ENCODE peak calls at places on chromosomes 5 and 9, in six cellular contexts. One of them, this sample, is unnamed.

GRCh38 chr5:150046031-150046430 is 40.3 kb downstream of the CSF1R start:
- DNase-seq in GM23248: no peak
- DNase-seq in pancreas: no peak
- DNase-seq in transverse colon: no peak
- DNase-seq in T follicular helper cell: no peak
- DNase-seq in NCI-H748 treated with DMSO at 0.1 percent for 48 hours: no peak
- DNase-seq in this sample: no peak

GRCh38 chr5:72383280-72384205 is 63.4 kb downstream of the PTCD2 start:
- DNase-seq in transverse colon: no peak
- DNase-seq in NCI-H748 treated with DMSO at 0.1 percent for 48 hours: no peak
- DNase-seq in pancreas: no peak
- DNase-seq in T follicular helper cell: no peak
- DNase-seq in GM23248: peak
- DNase-seq in this sample: no peak

GRCh38 chr9:92752812-92753404 is 11.7 kb downstream of the BICD2 start:
- DNase-seq in T follicular helper cell: no peak
- DNase-seq in GM23248: no peak
- DNase-seq in transverse colon: no peak
- DNase-seq in pancreas: no peak
- DNase-seq in NCI-H748 treated with DMSO at 0.1 percent for 48 hours: no peak
- DNase-seq in this sample: no peak

GRCh38 chr5:67792891-67793290 is 422.7 kb upstream of the PIK3R1 start:
- DNase-seq in T follicular helper cell: no peak
- DNase-seq in transverse colon: no peak
- DNase-seq in GM23248: peak
- DNase-seq in NCI-H748 treated with DMSO at 0.1 percent for 48 hours: peak
- DNase-seq in pancreas: no peak
- DNase-seq in this sample: no peak

GRCh38 chr5:175778951-175779475 is 92.4 kb upstream of the CPLX2 start:
- DNase-seq in transverse colon: no peak
- DNase-seq in NCI-H748 treated with DMSO at 0.1 percent for 48 hours: peak
- DNase-seq in pancreas: peak
- DNase-seq in GM23248: peak
- DNase-seq in T follicular helper cell: no peak
- DNase-seq in this sample: no peak

GRCh38 chr5:135243194-135244191 is 155.5 kb downstream of the MACROH2A1 start:
- DNase-seq in pancreas: no peak
- DNase-seq in GM23248: no peak
- DNase-seq in transverse colon: peak
- DNase-seq in NCI-H748 treated with DMSO at 0.1 percent for 48 hours: no peak
- DNase-seq in T follicular helper cell: no peak
- DNase-seq in this sample: no peak

GRCh38 chr9:114180701-114181582 is 25.6 kb downstream of the COL27A1 start:
- DNase-seq in NCI-H748 treated with DMSO at 0.1 percent for 48 hours: no peak
- DNase-seq in transverse colon: no peak
- DNase-seq in GM23248: no peak
- DNase-seq in T follicular helper cell: no peak
- DNase-seq in pancreas: no peak
- DNase-seq in this sample: no peak

GRCh38 chr9:116423149-116423548 is 264.0 kb upstream of the TRIM32 start:
- DNase-seq in transverse colon: no peak
- DNase-seq in GM23248: no peak
- DNase-seq in pancreas: no peak
- DNase-seq in T follicular helper cell: no peak
- DNase-seq in NCI-H748 treated with DMSO at 0.1 percent for 48 hours: no peak
- DNase-seq in this sample: no peak

GRCh38 chr5:53262348-53262970 is 152.9 kb upstream of the MOCS2 start:
- DNase-seq in transverse colon: no peak
- DNase-seq in NCI-H748 treated with DMSO at 0.1 percent for 48 hours: no peak
- DNase-seq in pancreas: no peak
- DNase-seq in T follicular helper cell: no peak
- DNase-seq in GM23248: peak
- DNase-seq in this sample: no peak

GRCh38 chr5:142904421-142904820 is 134.2 kb downstream of the ARHGAP26 start:
- DNase-seq in transverse colon: no peak
- DNase-seq in NCI-H748 treated with DMSO at 0.1 percent for 48 hours: no peak
- DNase-seq in pancreas: no peak
- DNase-seq in T follicular helper cell: no peak
- DNase-seq in GM23248: no peak
- DNase-seq in this sample: no peak

GRCh38 chr9:32045513-32045912 is 338.9 kb upstream of the ACO1 start:
- DNase-seq in T follicular helper cell: no peak
- DNase-seq in GM23248: no peak
- DNase-seq in pancreas: no peak
- DNase-seq in transverse colon: no peak
- DNase-seq in NCI-H748 treated with DMSO at 0.1 percent for 48 hours: no peak
- DNase-seq in this sample: no peak

This sample was measured in GOT3.